ENCODE peak calls at places on chromosomes 13 and 19, in eight cellular contexts. One of them, this sample, is unnamed. For H3K9me3 and H3K4me1, the result is how much of the 10 kb centered on the place peaks cover.

GRCh38 chr19:13492128-13492527 is 14.2 kb downstream of the CACNA1A start:
- DNase-seq in body of pancreas: no peak
- DNase-seq in IMR-90: peak
- DNase-seq in Peyer's patch: no peak
- DNase-seq in mammary epithelial cell: peak
- DNase-seq in uterus: no peak
- DNase-seq in A673: no peak
- DNase-seq in left ventricle myocardium inferior: no peak
- DNase-seq in this sample: no peak

GRCh38 chr13:103188688-103189326 is 122.6 kb upstream of the SLC10A2 start:
- DNase-seq in body of pancreas: no peak
- DNase-seq in IMR-90: no peak
- DNase-seq in Peyer's patch: no peak
- DNase-seq in mammary epithelial cell: peak
- DNase-seq in uterus: no peak
- DNase-seq in A673: peak
- DNase-seq in left ventricle myocardium inferior: no peak
- DNase-seq in this sample: no peak

GRCh38 chr13:73000027-73000674 is 58.7 kb upstream of the KLF5 start:
- DNase-seq in body of pancreas: no peak
- DNase-seq in IMR-90: peak
- DNase-seq in Peyer's patch: no peak
- DNase-seq in mammary epithelial cell: peak
- DNase-seq in uterus: no peak
- DNase-seq in A673: peak
- DNase-seq in left ventricle myocardium inferior: no peak
- DNase-seq in this sample: no peak

GRCh38 chr13:77740931-77741586 is 43.6 kb downstream of the SLAIN1 start:
- DNase-seq in body of pancreas: no peak
- DNase-seq in IMR-90: no peak
- DNase-seq in Peyer's patch: no peak
- DNase-seq in mammary epithelial cell: no peak
- DNase-seq in uterus: no peak
- DNase-seq in A673: no peak
- DNase-seq in left ventricle myocardium inferior: no peak
- DNase-seq in this sample: no peak

GRCh38 chr19:4375620-4376228 is 24.6 kb downstream of the SH3GL1 start:
- DNase-seq in body of pancreas: peak
- DNase-seq in IMR-90: peak
- DNase-seq in Peyer's patch: no peak
- DNase-seq in mammary epithelial cell: no peak
- DNase-seq in uterus: peak
- DNase-seq in A673: peak
- DNase-seq in left ventricle myocardium inferior: no peak
- DNase-seq in this sample: no peak

GRCh38 chr19:44212865-44213346 is 574 bp downstream of the ZNF227 start:
- DNase-seq in body of pancreas: no peak
- DNase-seq in IMR-90: peak
- DNase-seq in Peyer's patch: no peak
- DNase-seq in mammary epithelial cell: peak
- DNase-seq in uterus: no peak
- DNase-seq in A673: peak
- DNase-seq in left ventricle myocardium inferior: no peak
- DNase-seq in this sample: no peak

GRCh38 chr19:22619932-22620331 is 14.2 kb upstream of the ZNF492 start:
- DNase-seq in body of pancreas: no peak
- DNase-seq in IMR-90: no peak
- DNase-seq in Peyer's patch: no peak
- DNase-seq in mammary epithelial cell: no peak
- DNase-seq in uterus: no peak
- DNase-seq in A673: no peak
- DNase-seq in left ventricle myocardium inferior: no peak
- DNase-seq in this sample: no peak

GRCh38 chr19:41994521-41994971 is 516 bp upstream of the ATP1A3 start:
- DNase-seq in body of pancreas: no peak
- DNase-seq in IMR-90: no peak
- DNase-seq in Peyer's patch: no peak
- DNase-seq in mammary epithelial cell: no peak
- DNase-seq in uterus: no peak
- DNase-seq in A673: peak
- DNase-seq in left ventricle myocardium inferior: no peak
- DNase-seq in this sample: no peak

GRCh38 chr19:38125238-38125637 is 98.8 kb downstream of the DPF1 start:
- DNase-seq in body of pancreas: no peak
- DNase-seq in IMR-90: no peak
- DNase-seq in Peyer's patch: no peak
- DNase-seq in mammary epithelial cell: no peak
- DNase-seq in uterus: no peak
- DNase-seq in A673: no peak
- DNase-seq in left ventricle myocardium inferior: no peak
- DNase-seq in this sample: no peak

GRCh38 chr13:74770361-74770760 is 636.2 kb upstream of the KLF12 start:
- DNase-seq in body of pancreas: no peak
- DNase-seq in IMR-90: peak
- DNase-seq in Peyer's patch: no peak
- DNase-seq in mammary epithelial cell: peak
- DNase-seq in uterus: no peak
- DNase-seq in A673: no peak
- DNase-seq in left ventricle myocardium inferior: no peak
- DNase-seq in this sample: no peak

GRCh38 chr13:109136873-109137272 is 507.5 kb downstream of the MYO16 start:
- DNase-seq in body of pancreas: no peak
- DNase-seq in IMR-90: no peak
- DNase-seq in Peyer's patch: no peak
- DNase-seq in mammary epithelial cell: no peak
- DNase-seq in uterus: no peak
- DNase-seq in A673: no peak
- DNase-seq in left ventricle myocardium inferior: no peak
- DNase-seq in this sample: no peak

GRCh38 chr13:25114220-25114619 is 18.3 kb downstream of the PABPC3 start:
- DNase-seq in body of pancreas: peak
- DNase-seq in IMR-90: peak
- DNase-seq in Peyer's patch: peak
- DNase-seq in mammary epithelial cell: peak
- DNase-seq in uterus: peak
- DNase-seq in A673: peak
- DNase-seq in left ventricle myocardium inferior: peak
- DNase-seq in this sample: peak

GRCh38 chr19:29665826-29666633 is 769 bp downstream of the PLEKHF1 start:
- DNase-seq in body of pancreas: no peak
- DNase-seq in IMR-90: peak
- DNase-seq in Peyer's patch: no peak
- DNase-seq in mammary epithelial cell: peak
- DNase-seq in uterus: peak
- DNase-seq in A673: no peak
- DNase-seq in left ventricle myocardium inferior: peak
- DNase-seq in this sample: peak

GRCh38 chr19:41263042-41263849 is 926 bp upstream of the HNRNPUL1 start:
- DNase-seq in body of pancreas: peak
- DNase-seq in IMR-90: peak
- DNase-seq in Peyer's patch: peak
- DNase-seq in mammary epithelial cell: peak
- DNase-seq in uterus: peak
- DNase-seq in A673: no peak
- DNase-seq in left ventricle myocardium inferior: peak
- DNase-seq in this sample: peak

GRCh38 chr13:101751488-101751887 is 299.0 kb downstream of the ITGBL1 start:
- DNase-seq in body of pancreas: no peak
- DNase-seq in IMR-90: peak
- DNase-seq in Peyer's patch: no peak
- DNase-seq in mammary epithelial cell: peak
- DNase-seq in uterus: no peak
- DNase-seq in A673: peak
- DNase-seq in left ventricle myocardium inferior: no peak
- DNase-seq in this sample: no peak

GRCh38 chr13:33642374-33643065 is 175.4 kb upstream of the RFC3 start:
- DNase-seq in body of pancreas: peak
- DNase-seq in IMR-90: peak
- DNase-seq in Peyer's patch: no peak
- DNase-seq in mammary epithelial cell: peak
- DNase-seq in uterus: peak
- DNase-seq in A673: peak
- DNase-seq in left ventricle myocardium inferior: peak
- DNase-seq in this sample: no peak

GRCh38 chr13:92671821-92672220 is 554.8 kb upstream of the GPC6 start:
- DNase-seq in body of pancreas: no peak
- DNase-seq in IMR-90: no peak
- DNase-seq in Peyer's patch: no peak
- DNase-seq in mammary epithelial cell: no peak
- DNase-seq in uterus: no peak
- DNase-seq in A673: no peak
- DNase-seq in left ventricle myocardium inferior: no peak
- DNase-seq in this sample: no peak

GRCh38 chr13:99064624-99065249 is 86.9 kb upstream of the DOCK9 start:
- DNase-seq in body of pancreas: no peak
- DNase-seq in IMR-90: no peak
- DNase-seq in Peyer's patch: no peak
- DNase-seq in mammary epithelial cell: no peak
- DNase-seq in uterus: no peak
- DNase-seq in A673: no peak
- DNase-seq in left ventricle myocardium inferior: no peak
- DNase-seq in this sample: no peak

GRCh38 chr13:31044658-31045620 is 112.5 kb downstream of the TEX26 start:
- DNase-seq in body of pancreas: no peak
- DNase-seq in IMR-90: no peak
- DNase-seq in Peyer's patch: no peak
- DNase-seq in mammary epithelial cell: peak
- DNase-seq in uterus: no peak
- DNase-seq in A673: peak
- DNase-seq in left ventricle myocardium inferior: no peak
- DNase-seq in this sample: peak

GRCh38 chr19:53634768-53635167 is 3.0 kb downstream of the DPRX start:
- DNase-seq in body of pancreas: no peak
- DNase-seq in IMR-90: no peak
- DNase-seq in Peyer's patch: no peak
- DNase-seq in mammary epithelial cell: no peak
- DNase-seq in uterus: no peak
- DNase-seq in A673: no peak
- DNase-seq in left ventricle myocardium inferior: no peak
- DNase-seq in this sample: no peak

GRCh38 chr13:110524484-110525254 is 36.9 kb downstream of the RAB20 start:
- DNase-seq in body of pancreas: peak
- DNase-seq in IMR-90: no peak
- DNase-seq in Peyer's patch: peak
- DNase-seq in mammary epithelial cell: peak
- DNase-seq in uterus: no peak
- DNase-seq in A673: no peak
- DNase-seq in left ventricle myocardium inferior: peak
- DNase-seq in this sample: no peak

GRCh38 chr19:45754323-45754722 is 14.7 kb downstream of the SIX5 start:
- DNase-seq in body of pancreas: no peak
- DNase-seq in IMR-90: no peak
- DNase-seq in Peyer's patch: no peak
- DNase-seq in mammary epithelial cell: no peak
- DNase-seq in uterus: no peak
- DNase-seq in A673: no peak
- DNase-seq in left ventricle myocardium inferior: no peak
- DNase-seq in this sample: no peak

GRCh38 chr19:32256341-32256975 is 89.0 kb upstream of the ZNF507 start:
- DNase-seq in body of pancreas: no peak
- DNase-seq in IMR-90: no peak
- DNase-seq in Peyer's patch: no peak
- DNase-seq in mammary epithelial cell: no peak
- DNase-seq in uterus: no peak
- DNase-seq in A673: no peak
- DNase-seq in left ventricle myocardium inferior: no peak
- DNase-seq in this sample: no peak

GRCh38 chr19:36244066-36244465 is 29.2 kb downstream of the ZNF146 start:
- DNase-seq in body of pancreas: no peak
- DNase-seq in IMR-90: no peak
- DNase-seq in Peyer's patch: no peak
- DNase-seq in mammary epithelial cell: no peak
- DNase-seq in uterus: no peak
- DNase-seq in A673: no peak
- DNase-seq in left ventricle myocardium inferior: no peak
- DNase-seq in this sample: no peak

GRCh38 chr19:36245210-36246005 is 30.5 kb downstream of the ZNF146 start:
- DNase-seq in body of pancreas: no peak
- DNase-seq in IMR-90: no peak
- DNase-seq in Peyer's patch: no peak
- DNase-seq in mammary epithelial cell: no peak
- DNase-seq in uterus: no peak
- DNase-seq in A673: peak
- DNase-seq in left ventricle myocardium inferior: no peak
- DNase-seq in this sample: no peak

GRCh38 chr19:36246006-36246391 is 31.1 kb downstream of the ZNF146 start:
- DNase-seq in body of pancreas: no peak
- DNase-seq in IMR-90: no peak
- DNase-seq in Peyer's patch: no peak
- DNase-seq in mammary epithelial cell: peak
- DNase-seq in uterus: no peak
- DNase-seq in A673: no peak
- DNase-seq in left ventricle myocardium inferior: no peak
- DNase-seq in this sample: no peak
- H3K9me3 ChIP-seq in body of pancreas: under half
- H3K9me3 ChIP-seq in IMR-90: under half
- H3K9me3 ChIP-seq in Peyer's patch: under half
- H3K9me3 ChIP-seq in mammary epithelial cell: under half
- H3K9me3 ChIP-seq in uterus: under half
- H3K9me3 ChIP-seq in A673: under half
- H3K9me3 ChIP-seq in left ventricle myocardium inferior: under half
- H3K9me3 ChIP-seq in this sample: under half

GRCh38 chr19:35155441-35155840 is 906 bp downstream of the FXYD5 start:
- DNase-seq in body of pancreas: no peak
- DNase-seq in IMR-90: no peak
- DNase-seq in Peyer's patch: no peak
- DNase-seq in mammary epithelial cell: no peak
- DNase-seq in uterus: no peak
- DNase-seq in A673: no peak
- DNase-seq in left ventricle myocardium inferior: no peak
- DNase-seq in this sample: no peak
- H3K27ac ChIP-seq in body of pancreas: peak
- H3K27ac ChIP-seq in IMR-90: peak
- H3K27ac ChIP-seq in Peyer's patch: peak
- H3K27ac ChIP-seq in mammary epithelial cell: peak
- H3K27ac ChIP-seq in uterus: peak
- H3K27ac ChIP-seq in A673: no peak
- H3K27ac ChIP-seq in left ventricle myocardium inferior: peak
- H3K27ac ChIP-seq in this sample: peak

GRCh38 chr13:45333973-45334922 is 6.7 kb downstream of the TPT1 start:
- DNase-seq in body of pancreas: no peak
- DNase-seq in IMR-90: peak
- DNase-seq in Peyer's patch: no peak
- DNase-seq in mammary epithelial cell: peak
- DNase-seq in uterus: no peak
- DNase-seq in A673: no peak
- DNase-seq in left ventricle myocardium inferior: no peak
- DNase-seq in this sample: peak
- H3K4me1 ChIP-seq in body of pancreas: under half
- H3K4me1 ChIP-seq in IMR-90: under half
- H3K4me1 ChIP-seq in Peyer's patch: under half
- H3K4me1 ChIP-seq in mammary epithelial cell: half or more
- H3K4me1 ChIP-seq in uterus: under half
- H3K4me1 ChIP-seq in A673: half or more
- H3K4me1 ChIP-seq in left ventricle myocardium inferior: half or more
- H3K4me1 ChIP-seq in this sample: half or more

DNA sequence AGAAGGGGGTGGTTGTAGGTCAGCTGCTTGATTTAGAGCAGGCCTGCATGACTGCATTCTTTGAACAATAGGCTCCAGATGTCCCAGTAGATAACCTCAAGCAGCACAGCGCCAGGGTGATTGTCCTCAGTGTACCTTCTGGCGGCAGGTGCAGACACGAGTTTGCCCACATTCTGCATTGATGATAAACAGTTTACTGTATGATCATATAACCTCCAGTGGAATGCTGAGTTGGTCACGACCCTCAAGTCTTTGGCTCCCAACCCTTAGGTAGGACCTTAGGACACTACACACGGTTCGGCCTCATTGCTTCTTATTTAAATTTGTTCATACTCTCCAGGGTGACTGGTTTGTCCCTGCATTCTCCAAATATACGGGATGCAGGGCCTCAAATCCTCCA is 12.2 kb downstream of the ZNF439 start:
- DNase-seq in body of pancreas: no peak
- DNase-seq in IMR-90: no peak
- DNase-seq in Peyer's patch: no peak
- DNase-seq in mammary epithelial cell: no peak
- DNase-seq in uterus: no peak
- DNase-seq in A673: no peak
- DNase-seq in left ventricle myocardium inferior: no peak
- DNase-seq in this sample: no peak
- H3K9me3 ChIP-seq in body of pancreas: under half
- H3K9me3 ChIP-seq in IMR-90: half or more
- H3K9me3 ChIP-seq in Peyer's patch: under half
- H3K9me3 ChIP-seq in mammary epithelial cell: under half
- H3K9me3 ChIP-seq in uterus: under half
- H3K9me3 ChIP-seq in A673: under half
- H3K9me3 ChIP-seq in left ventricle myocardium inferior: half or more
- H3K9me3 ChIP-seq in this sample: under half